ENCODE peak calls at places on chromosomes 3 and 15, in five cellular contexts. X is NCI-H1092 treated with DMSO at 0.1 percent for 48 hours, L is kidney epithelial cell, T is activated B cell treated with CpG ODN at 0.5 μM for 24 hours, F is ureter. Z is an unnamed sample.

GRCh38 chr15:83106994-83107840 is at the start of gene TM6SF1:
- DNase-seq in X (no peak), L (no peak), T (peak), F (no peak), Z (no peak)

GRCh38 chr3:18416332-18416731 is 8.8 kb downstream of the SATB1 start:
- DNase-seq in X (no peak), L (no peak), T (no peak), F (no peak), Z (no peak)

GRCh38 chr3:67362686-67363085 is 291.7 kb downstream of the SUCLG2 start:
- DNase-seq in X (no peak), L (peak), T (no peak), F (no peak), Z (no peak)

GRCh38 chr15:67521770-67522568 is 1.0 kb downstream of the C15orf61 start:
- DNase-seq in X (no peak), L (no peak), T (no peak), F (no peak), Z (peak)

GRCh38 chr3:59559721-59560514 is 510.1 kb upstream of the CFAP20DC start:
- DNase-seq in X (no peak), L (peak), T (no peak), F (no peak), Z (peak)

GRCh38 chr15:64813075-64813474 is 12.4 kb downstream of the PIF1 start:
- DNase-seq in X (no peak), L (no peak), T (no peak), F (no peak), Z (no peak)

GRCh38 chr3:81270603-81271371 is 490.7 kb downstream of the GBE1 start:
- DNase-seq in X (no peak), L (peak), T (no peak), F (no peak), Z (no peak)

GRCh38 chr3:119604878-119605277 is 7.2 kb downstream of the PLA1A start:
- DNase-seq in X (no peak), L (no peak), T (no peak), F (no peak), Z (no peak)

GRCh38 chr3:1275495-1275894 is 182.7 kb downstream of the CNTN6 start:
- DNase-seq in X (peak), L (no peak), T (no peak), F (no peak), Z (no peak)

GRCh38 chr3:33900809-33901505 is 102.5 kb downstream of the PDCD6IP start:
- DNase-seq in X (no peak), L (no peak), T (no peak), F (no peak), Z (no peak)

GRCh38 chr3:99472385-99472784 is 166.0 kb upstream of the COL8A1 start:
- DNase-seq in X (no peak), L (no peak), T (no peak), F (no peak), Z (no peak)

GRCh38 chr3:170992854-170993253 is 33.7 kb downstream of the SLC2A2 start:
- DNase-seq in X (no peak), L (no peak), T (no peak), F (no peak), Z (no peak)

GRCh38 chr3:37984051-37984450 is 6.5 kb upstream of the VILL start:
- DNase-seq in X (no peak), L (no peak), T (no peak), F (peak), Z (no peak)

GRCh38 chr3:73658227-73658626 is 33.5 kb upstream of the PDZRN3 start:
- DNase-seq in X (no peak), L (no peak), T (no peak), F (no peak), Z (no peak)

GRCh38 chr15:57036352-57036751 is 117.9 kb downstream of the TCF12 start:
- DNase-seq in X (no peak), L (no peak), T (no peak), F (no peak), Z (no peak)

GRCh38 chr3:123090700-123091585 is 24.1 kb downstream of the PDIA5 start:
- DNase-seq in X (peak), L (no peak), T (no peak), F (no peak), Z (no peak)

GRCh38 chr3:60017631-60018030 is 967.8 kb upstream of the CFAP20DC start:
- DNase-seq in X (no peak), L (peak), T (no peak), F (no peak), Z (peak)

GRCh38 chr3:100158877-100159563 is 44.7 kb upstream of the FILIP1L start:
- DNase-seq in X (peak), L (no peak), T (no peak), F (no peak), Z (no peak)

GRCh38 chr3:53145109-53146077 is 15.2 kb upstream of the RFT1 start:
- DNase-seq in X (no peak), L (no peak), T (no peak), F (no peak), Z (no peak)

GRCh38 chr3:14796403-14797077 is 22.2 kb upstream of the FGD5 start:
- DNase-seq in X (no peak), L (no peak), T (no peak), F (no peak), Z (no peak)

GRCh38 chr3:184568918-184569829 is 7.6 kb downstream of the EPHB3 start:
- DNase-seq in X (peak), L (no peak), T (no peak), F (peak), Z (peak)

GRCh38 chr3:126914226-126914625 is 68.7 kb upstream of the PLXNA1 start:
- DNase-seq in X (peak), L (no peak), T (no peak), F (no peak), Z (no peak)

GRCh38 chr15:73872370-73872769 is 994 bp upstream of the TBC1D21 start:
- DNase-seq in X (no peak), L (no peak), T (no peak), F (no peak), Z (peak)

GRCh38 chr15:29968099-29968892 is 114.5 kb upstream of the GOLGA8J start:
- DNase-seq in X (peak), L (no peak), T (no peak), F (no peak), Z (no peak)

GRCh38 chr3:58529516-58530353 is 7.3 kb downstream of the ACOX2 start:
- DNase-seq in X (no peak), L (no peak), T (no peak), F (no peak), Z (no peak)

GRCh38 chr3:155744091-155744625 is 713 bp downstream of the PLCH1 start:
- DNase-seq in X (peak), L (no peak), T (peak), F (peak), Z (no peak)

GRCh38 chr3:73805435-73805834 is 180.7 kb upstream of the PDZRN3 start:
- DNase-seq in X (no peak), L (no peak), T (no peak), F (peak), Z (no peak)

GRCh38 chr3:54176106-54176505 is 53.8 kb downstream of the CACNA2D3 start:
- DNase-seq in X (peak), L (no peak), T (no peak), F (no peak), Z (no peak)

GRCh38 chr3:123758081-123758564 is 126.0 kb downstream of the MYLK start:
- DNase-seq in X (peak), L (peak), T (no peak), F (no peak), Z (peak)

GRCh38 chr3:79368403-79368802 is 399.4 kb downstream of the ROBO1 start:
- DNase-seq in X (no peak), L (peak), T (no peak), F (no peak), Z (no peak)

GRCh38 chr3:71503525-71504249 is 79.8 kb downstream of the FOXP1 start:
- DNase-seq in X (no peak), L (no peak), T (no peak), F (no peak), Z (peak)

GRCh38 chr15:78830514-78831228 is 19.4 kb upstream of the ADAMTS7 start:
- DNase-seq in X (no peak), L (no peak), T (no peak), F (no peak), Z (no peak)

GRCh38 chr3:67593761-67594234 is 60.6 kb downstream of the SUCLG2 start:
- DNase-seq in X (no peak), L (no peak), T (no peak), F (no peak), Z (peak)

GRCh38 chr15:101013151-101013550 is 94.0 kb downstream of the LRRK1 start:
- DNase-seq in X (no peak), L (no peak), T (no peak), F (no peak), Z (no peak)

GRCh38 chr15:57537072-57537471 is 54.6 kb upstream of the MYZAP start:
- DNase-seq in X (peak), L (peak), T (no peak), F (no peak), Z (peak)

GRCh38 chr3:58009026-58009748 is 965 bp downstream of the FLNB start:
- DNase-seq in X (peak), L (no peak), T (peak), F (peak), Z (no peak)

Z was measured in GM04504.